ENCODE peak calls at places on chromosomes 16 and 17, in nine cellular contexts. U is mammary epithelial cell; S is lung; V is dorsolateral prefrontal cortex; Z is DND-41; T is esophagus squamous epithelium; H is CD8-positive, alpha-beta T cell; W is AG04450; X is heart left ventricle. G is an unnamed sample.

GRCh38 chr16:47477680-47478079 is 16.5 kb downstream of the PHKB start:
- DNase-seq in U (peak; percentile 46), S (no peak), V (no peak), Z (no peak), T (no peak), H (no peak), W (no peak), X (no peak), G (no peak)

GRCh38 chr16:49854227-49855203 is 1.4 kb downstream of the ZNF423 start:
- DNase-seq in U (no peak), S (no peak), V (no peak), Z (peak; percentile 34), T (no peak), H (no peak), W (no peak), X (peak; percentile 60), G (no peak)

GRCh38 chr16:14641877-14642276 is 9.1 kb downstream of the BFAR start:
- DNase-seq in U (no peak), S (no peak), V (no peak), Z (no peak), T (no peak), H (no peak), W (no peak), X (no peak), G (no peak)

GRCh38 chr17:76376318-76377133 is 7.9 kb upstream of the SPHK1 start:
- DNase-seq in U (no peak), S (no peak), V (no peak), Z (no peak), T (no peak), H (no peak), W (no peak), X (no peak), G (no peak)

GRCh38 chr17:7885357-7886226 is 3.0 kb upstream of the CHD3 start:
- DNase-seq in U (peak; percentile 16), S (peak; percentile 59), V (peak; percentile 36), Z (peak; percentile 35), T (no peak), H (peak; percentile 42), W (no peak), X (peak; percentile 52), G (no peak)

GRCh38 chr17:40442392-40443195 is 656 bp upstream of the IGFBP4 start:
- DNase-seq in U (no peak), S (no peak), V (peak; percentile 8), Z (no peak), T (no peak), H (no peak), W (no peak), X (peak; percentile 61), G (no peak)

GRCh38 chr17:79027925-79028491 is 4.0 kb downstream of the C1QTNF1 start:
- DNase-seq in U (no peak), S (no peak), V (no peak), Z (no peak), T (no peak), H (no peak), W (no peak), X (no peak), G (no peak)

GRCh38 chr16:4743217-4743897 is 9.0 kb downstream of the DNAAF8 start:
- DNase-seq in U (no peak), S (no peak), V (no peak), Z (no peak), T (no peak), H (no peak), W (no peak), X (no peak), G (peak; percentile 18)

GRCh38 chr17:64133546-64134215 is 3.7 kb upstream of the ERN1 start:
- DNase-seq in U (peak; percentile 54), S (no peak), V (no peak), Z (peak; percentile 24), T (no peak), H (no peak), W (no peak), X (no peak), G (no peak)

GRCh38 chr17:53032861-53033271 is 789.9 kb upstream of the KIF2B start:
- DNase-seq in U (peak; percentile 50), S (no peak), V (no peak), Z (peak; percentile 6), T (no peak), H (no peak), W (no peak), X (no peak), G (peak; percentile 84)

GRCh38 chr17:40014375-40014980 is 762 bp upstream of the CSF3 start:
- DNase-seq in U (no peak), S (no peak), V (no peak), Z (no peak), T (no peak), H (no peak), W (no peak), X (no peak), G (no peak)

GRCh38 chr16:27991876-27992275 is 71.6 kb downstream of the GSG1L start:
- DNase-seq in U (no peak), S (no peak), V (no peak), Z (no peak), T (no peak), H (no peak), W (no peak), X (no peak), G (no peak)

GRCh38 chr17:5921919-5922318 is 148.3 kb upstream of the WSCD1 start:
- DNase-seq in U (peak; percentile 79), S (no peak), V (no peak), Z (no peak), T (no peak), H (no peak), W (no peak), X (no peak), G (no peak)

GRCh38 chr16:27257271-27257670 is 11.3 kb downstream of the NSMCE1 start:
- DNase-seq in U (no peak), S (no peak), V (no peak), Z (no peak), T (no peak), H (no peak), W (no peak), X (no peak), G (no peak)

DNA sequence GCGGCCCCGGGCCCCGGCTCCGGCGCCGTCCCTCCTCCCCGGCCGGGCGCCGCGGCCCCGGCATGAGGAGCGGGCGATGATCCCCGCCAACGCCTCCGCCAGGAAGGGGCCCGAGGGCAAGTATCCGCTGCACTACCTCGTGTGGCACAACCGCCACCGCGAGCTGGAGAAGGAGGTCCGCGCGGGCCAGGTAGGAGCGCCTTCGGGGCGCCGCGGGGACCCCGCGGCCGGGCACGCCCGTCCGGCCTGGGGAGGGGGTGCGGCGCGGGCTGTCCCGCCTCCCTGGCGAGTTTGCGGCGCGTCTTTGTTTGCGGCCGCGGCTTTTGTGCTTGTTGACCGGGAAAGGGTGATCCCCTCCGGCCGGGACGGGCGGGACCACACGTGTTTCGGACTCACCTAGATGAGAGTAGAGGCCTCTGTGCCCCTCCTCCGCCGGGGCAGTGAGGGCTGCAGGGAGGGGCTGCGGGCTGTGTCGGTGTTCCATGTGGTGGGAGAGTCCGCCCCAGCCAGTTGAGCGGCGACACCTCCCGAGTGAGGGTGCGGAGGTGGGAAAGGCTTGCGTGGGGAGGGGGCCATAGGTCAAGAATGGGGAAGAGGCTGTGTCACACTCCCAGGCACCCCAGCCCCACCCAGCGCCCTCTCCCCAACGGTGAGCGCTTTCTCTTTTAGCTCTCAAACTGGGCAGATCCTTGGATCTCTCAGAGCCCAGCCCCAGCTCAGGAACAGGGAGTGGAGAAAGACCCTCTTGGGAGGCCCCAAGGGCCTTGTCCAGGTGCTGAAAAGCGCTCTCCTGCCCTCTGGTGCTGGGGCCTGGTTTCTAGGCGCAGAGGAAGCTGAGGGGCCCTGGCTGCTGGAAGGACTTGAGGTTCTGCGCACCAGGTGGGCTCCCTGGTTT is 861 bp downstream of the ANKRD13B start:
- DNase-seq in U (no peak), S (no peak), V (no peak), Z (peak; percentile 66), T (no peak), H (peak; percentile 39), W (no peak), X (peak; percentile 27), G (no peak)
- TF ChIP-seq CTCF in U (peak; percentile 45), S (no peak), V (no peak), Z (peak; percentile 70), T (peak; percentile 27), H (no peak), W (peak; percentile 34), X (peak; percentile 12), G (peak; percentile 58)

GRCh38 chr16:79270011-79270410 is 330.5 kb downstream of the MAF start:
- DNase-seq in U (no peak), S (no peak), V (no peak), Z (no peak), T (no peak), H (no peak), W (no peak), X (no peak), G (no peak)
- H3K27me3 ChIP-seq in U (no peaks in the 10 kb centered on the region), S (no peaks in the 10 kb centered on the region), V (peaks cover 2% of the 10 kb centered on the region), Z (no peaks in the 10 kb centered on the region), T (no peaks in the 10 kb centered on the region), H (peaks cover 4% of the 10 kb centered on the region), W (no peaks in the 10 kb centered on the region), X (no peaks in the 10 kb centered on the region), G (no peaks in the 10 kb centered on the region)

DNA sequence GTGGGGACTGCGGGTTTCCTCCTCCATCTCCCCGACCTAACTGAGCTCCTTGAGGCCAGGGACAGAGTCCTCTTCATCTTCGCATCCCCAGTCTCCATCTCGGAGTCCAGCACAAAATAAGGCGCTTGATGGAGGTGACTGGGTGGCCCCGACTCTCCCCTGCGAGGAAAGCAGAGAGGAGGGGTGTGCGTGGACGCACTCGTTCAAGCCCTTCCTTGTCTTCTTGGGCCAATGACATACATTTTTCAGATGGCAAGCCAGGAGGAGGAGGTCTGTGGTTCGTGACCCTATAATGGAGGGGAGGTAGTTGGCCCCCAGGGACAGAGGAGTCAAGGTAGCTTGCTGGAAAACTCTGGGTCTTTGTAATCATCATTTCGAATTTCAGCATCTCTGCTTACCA is 17.2 kb downstream of the CRISPLD2 start:
- DNase-seq in U (no peak), S (no peak), V (no peak), Z (no peak), T (no peak), H (no peak), W (no peak), X (no peak), G (no peak)
- H3K27ac ChIP-seq in U (no peak overlapping the region), S (peak overlapping the region; percentile 58), V (no peak overlapping the region), Z (no peak overlapping the region), T (peak overlapping the region; percentile 93), H (no peak overlapping the region), W (peak overlapping the region; percentile 95), X (peak overlapping the region; percentile 65), G (no peak overlapping the region)

GRCh38 chr17:69090365-69090764 is 29.6 kb upstream of the ABCA9 start:
- DNase-seq in U (no peak), S (no peak), V (no peak), Z (no peak), T (no peak), H (no peak), W (no peak), X (no peak), G (no peak)

GRCh38 chr17:69082696-69083095 is 22.0 kb upstream of the ABCA9 start:
- DNase-seq in U (no peak), S (no peak), V (no peak), Z (no peak), T (no peak), H (no peak), W (no peak), X (no peak), G (no peak)

GRCh38 chr17:69088643-69089200 is 28.0 kb upstream of the ABCA9 start:
- DNase-seq in U (no peak), S (no peak), V (no peak), Z (no peak), T (no peak), H (no peak), W (no peak), X (no peak), G (no peak)

DNA sequence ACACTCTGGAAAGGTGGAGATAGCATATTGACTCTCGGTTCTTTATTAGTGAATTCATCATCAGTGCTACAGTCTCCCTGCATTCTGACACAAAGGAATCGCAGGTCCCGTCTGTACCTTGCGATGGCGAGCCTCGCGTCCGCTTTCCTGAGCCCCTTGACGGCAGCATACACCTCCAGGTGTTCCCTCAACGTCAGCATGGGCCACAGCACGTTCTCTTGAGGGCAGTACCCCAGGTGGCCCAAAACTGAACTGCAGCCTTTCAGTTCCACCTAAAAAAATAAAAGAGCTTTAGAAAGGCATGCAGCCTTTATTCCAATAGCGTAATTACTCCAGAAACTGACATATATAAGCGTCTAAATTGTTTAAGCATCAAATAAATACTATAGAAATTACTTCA is 24.2 kb upstream of the ABCA9 start:
- DNase-seq in U (peak; percentile 4), S (no peak), V (no peak), Z (no peak), T (no peak), H (no peak), W (no peak), X (no peak), G (peak; percentile 4)
- TF ChIP-seq CTCF in U (peak; percentile 40), S (no peak), V (no peak), Z (peak; percentile 32), T (peak; percentile 33), H (peak; percentile 31), W (peak; percentile 44), X (no peak), G (peak; percentile 43)